ENCODE peak calls at places on chromosomes 3 and 15, in eight cellular contexts. G is mucosa of descending colon, P is adrenal gland, X is K562, S is right lobe of liver, V is Panc1, T is psoas muscle, F is A549. D is an unnamed sample.

GRCh38 chr3:172859035-172859434 is 108.5 kb downstream of the ECT2 start:
- DNase-seq in P (no peak), F (no peak), T (no peak), G (no peak), X (peak; percentile 26), V (no peak), S (no peak), D (no peak)

GRCh38 chr15:38524156-38524555 is 40.5 kb downstream of the RASGRP1 start:
- DNase-seq in P (no peak), G (no peak), T (no peak), V (no peak), X (no peak), F (no peak), S (no peak), D (no peak)

GRCh38 chr15:31932581-31932980 is 97.7 kb upstream of the CHRNA7 start:
- DNase-seq in X (no peak), T (no peak), P (no peak), F (no peak), G (no peak), S (no peak), V (no peak), D (no peak)

GRCh38 chr15:101037090-101037830 is 118.1 kb downstream of the LRRK1 start:
- DNase-seq in P (no peak), T (no peak), X (no peak), V (no peak), F (no peak), G (no peak), S (no peak), D (no peak)

GRCh38 chr15:23570466-23570865 is 5.0 kb downstream of the MKRN3 start:
- DNase-seq in P (no peak), T (no peak), V (no peak), S (no peak), X (no peak), G (no peak), F (no peak), D (no peak)

GRCh38 chr3:196227629-196228493 is 11.5 kb downstream of the SLC51A start:
- DNase-seq in P (peak; percentile 76), X (peak; percentile 36), V (no peak), T (no peak), F (no peak), G (no peak), S (no peak), D (no peak)

GRCh38 chr3:58158427-58159153 is 52.2 kb downstream of the DNASE1L3 start:
- DNase-seq in S (no peak), P (no peak), V (no peak), G (no peak), F (no peak), T (no peak), X (no peak), D (no peak)

GRCh38 chr3:46558184-46559029 is 7.7 kb downstream of the LRRC2 start:
- DNase-seq in F (peak; percentile 80), T (peak; percentile 88), X (peak; percentile 97), G (peak; percentile 89), P (peak; percentile 67), V (peak; percentile 71), S (peak; percentile 94), D (peak; percentile 90)

GRCh38 chr15:36778516-36778915 is 199.1 kb downstream of the CDIN1 start:
- DNase-seq in V (no peak), P (no peak), S (no peak), X (no peak), T (no peak), G (no peak), F (no peak), D (no peak)

GRCh38 chr3:186824430-186825139 is 17.9 kb upstream of the ADIPOQ start:
- DNase-seq in S (no peak), G (no peak), T (no peak), P (no peak), X (no peak), V (no peak), F (no peak), D (no peak)

GRCh38 chr3:73188707-73189106 is 127.2 kb downstream of the EBLN2 start:
- DNase-seq in T (no peak), F (no peak), X (no peak), S (no peak), V (no peak), P (no peak), G (no peak), D (no peak)

GRCh38 chr15:55998478-55998877 is 5.1 kb upstream of the NEDD4 start:
- DNase-seq in P (no peak), F (no peak), G (no peak), V (no peak), T (no peak), S (no peak), X (no peak), D (no peak)

GRCh38 chr3:71393745-71394144 is 189.8 kb downstream of the FOXP1 start:
- DNase-seq in P (no peak), X (no peak), F (no peak), V (no peak), T (no peak), G (no peak), S (no peak), D (no peak)

GRCh38 chr3:138325990-138326389 is 3.7 kb downstream of the NME9 start:
- DNase-seq in V (no peak), F (no peak), S (no peak), P (no peak), X (no peak), G (no peak), T (no peak), D (no peak)

GRCh38 chr3:115100806-115101205 is 46.3 kb downstream of the ZBTB20 start:
- DNase-seq in S (no peak), T (no peak), P (no peak), X (no peak), G (no peak), F (no peak), V (no peak), D (no peak)
- H3K4me3 ChIP-seq in S (peak overlapping the region; percentile 49), T (peak overlapping the region; percentile 68), P (peak overlapping the region; percentile 23), X (no peak overlapping the region), G (no peak overlapping the region), F (no peak overlapping the region), V (no peak overlapping the region), D (peak overlapping the region; percentile 75)

GRCh38 chr3:154970796-154971195 is 109.3 kb upstream of the MME start:
- DNase-seq in P (no peak), S (no peak), V (no peak), T (no peak), X (no peak), G (no peak), F (no peak), D (no peak)
- H3K4me1 ChIP-seq in P (no peaks in the 10 kb centered on the region), S (no peaks in the 10 kb centered on the region), V (no peaks in the 10 kb centered on the region), T (no peaks in the 10 kb centered on the region), X (peaks cover 5% of the 10 kb centered on the region), G (no peaks in the 10 kb centered on the region), F (no peaks in the 10 kb centered on the region), D (no peaks in the 10 kb centered on the region)

GRCh38 chr3:175940243-175940642 is 1081.1 kb downstream of the NAALADL2 start:
- DNase-seq in T (no peak), F (no peak), S (no peak), P (no peak), G (no peak), X (no peak), V (no peak), D (no peak)
- H3K9me3 ChIP-seq in T (no peaks in the 10 kb centered on the region), F (no peaks in the 10 kb centered on the region), S (no peaks in the 10 kb centered on the region), P (no peaks in the 10 kb centered on the region), G (peaks cover 4% of the 10 kb centered on the region), X (peaks cover 1% of the 10 kb centered on the region), V (peaks cover 14% of the 10 kb centered on the region), D (no peaks in the 10 kb centered on the region)

DNA sequence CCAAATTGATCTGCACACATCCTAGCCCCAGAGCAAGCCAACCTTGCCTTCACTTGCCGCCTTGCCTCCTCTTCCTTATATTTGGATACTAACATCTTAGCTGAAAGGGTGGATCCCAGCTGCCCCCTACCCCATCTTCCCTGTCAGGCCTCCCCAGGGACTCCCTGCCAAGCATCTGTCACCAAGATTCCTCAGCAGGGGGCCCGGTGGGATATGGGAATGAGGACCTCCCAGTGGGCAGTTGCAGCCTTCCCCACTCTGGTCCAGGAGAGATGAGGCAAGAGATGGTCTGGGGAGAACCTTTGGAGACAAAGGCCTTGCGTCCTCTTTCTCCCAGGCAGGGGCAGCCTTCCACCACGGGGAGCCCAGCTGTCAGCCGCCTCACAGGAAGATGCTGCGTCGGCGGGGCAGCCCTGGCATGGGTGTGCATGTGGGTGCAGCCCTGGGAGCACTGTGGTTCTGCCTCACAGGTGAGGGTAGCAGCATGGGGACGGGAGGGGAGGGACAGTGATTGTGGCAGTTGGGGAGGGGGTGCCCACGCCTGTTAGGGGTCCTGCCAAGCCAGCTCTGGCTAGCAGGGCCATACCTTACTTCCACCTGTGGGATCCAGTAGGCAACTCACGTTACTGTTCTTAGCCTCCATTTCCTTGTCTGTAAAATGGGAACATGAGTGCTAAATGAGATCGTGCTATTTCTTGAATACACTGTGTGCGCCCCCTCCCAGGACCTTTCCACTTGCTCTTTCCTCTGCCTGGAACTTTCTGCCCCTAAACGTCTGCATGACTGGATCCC is 15.3 kb downstream of the CD276 start:
- DNase-seq in T (no peak), X (no peak), S (no peak), F (no peak), G (no peak), V (no peak), P (no peak), D (no peak)
- H3K4me3 ChIP-seq in T (no peak overlapping the region), X (no peak overlapping the region), S (no peak overlapping the region), F (no peak overlapping the region), G (no peak overlapping the region), V (no peak overlapping the region), P (no peak overlapping the region), D (no peak overlapping the region)

DNA sequence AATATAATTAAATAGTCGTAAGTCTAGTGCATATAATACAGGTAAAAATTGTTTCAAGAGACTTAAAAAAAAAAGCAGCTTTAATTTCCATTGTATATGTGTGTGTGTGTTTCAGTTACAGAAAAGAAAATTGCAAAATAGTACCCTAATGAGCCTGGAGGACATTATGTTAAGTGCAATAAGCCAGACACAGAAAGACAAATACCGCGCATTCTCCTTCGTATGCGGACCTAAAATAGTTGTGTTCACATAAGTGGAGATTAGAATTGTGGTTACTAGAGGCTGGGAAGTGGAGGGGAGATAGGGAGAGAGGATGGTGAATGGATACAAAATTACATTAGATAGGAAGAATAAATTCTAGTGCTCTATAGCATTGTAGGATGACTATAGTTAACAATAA is 3.6 kb downstream of the MESD start:
- DNase-seq in F (no peak), T (no peak), P (no peak), G (no peak), V (no peak), X (no peak), S (no peak), D (no peak)
- H3K4me1 ChIP-seq in F (peaks cover 15% of the 10 kb centered on the region), T (peaks cover 33% of the 10 kb centered on the region), P (peaks cover 46% of the 10 kb centered on the region), G (peaks cover 6% of the 10 kb centered on the region), V (peaks cover 17% of the 10 kb centered on the region), X (peaks cover 33% of the 10 kb centered on the region), S (peaks cover 12% of the 10 kb centered on the region), D (peaks cover 12% of the 10 kb centered on the region)

GRCh38 chr3:176206809-176207208 is 990.5 kb downstream of the TBL1XR1 start:
- DNase-seq in V (no peak), T (no peak), X (no peak), S (no peak), P (no peak), G (no peak), F (no peak), D (no peak)
- H3K9me3 ChIP-seq in V (peaks cover 3% of the 10 kb centered on the region), T (no peaks in the 10 kb centered on the region), X (peaks cover 3% of the 10 kb centered on the region), S (no peaks in the 10 kb centered on the region), P (no peaks in the 10 kb centered on the region), G (no peaks in the 10 kb centered on the region), F (no peaks in the 10 kb centered on the region), D (no peaks in the 10 kb centered on the region)

GRCh38 chr3:184485256-184485655 is 76.3 kb upstream of the EPHB3 start:
- DNase-seq in F (no peak), S (no peak), P (no peak), G (no peak), X (no peak), V (no peak), T (no peak), D (no peak)
- H3K4me3 ChIP-seq in F (no peak overlapping the region), S (no peak overlapping the region), P (no peak overlapping the region), G (no peak overlapping the region), X (no peak overlapping the region), V (no peak overlapping the region), T (no peak overlapping the region), D (no peak overlapping the region)